ENCODE peak calls at places on chromosome 5, in seven cellular contexts. One of them, this sample, is unnamed.

GRCh38 chr5:124546643-124547042 is 199.8 kb downstream of the ZNF608 start:
- DNase-seq in coronary artery: no peak
- DNase-seq in IMR-90: peak; percentile 35
- DNase-seq in RWPE1: peak; percentile 32
- DNase-seq in lower lobe of right lung: no peak
- DNase-seq in ovary: no peak
- DNase-seq in adrenal gland: no peak
- DNase-seq in this sample: no peak

GRCh38 chr5:1005904-1006655 is 2.5 kb upstream of the NKD2 start:
- DNase-seq in adrenal gland: no peak
- DNase-seq in lower lobe of right lung: peak; percentile 32
- DNase-seq in ovary: peak; percentile 17
- DNase-seq in IMR-90: no peak
- DNase-seq in coronary artery: no peak
- DNase-seq in RWPE1: no peak
- DNase-seq in this sample: peak; percentile 2

GRCh38 chr5:97544279-97545077 is 361.4 kb upstream of the RIOK2 start:
- DNase-seq in coronary artery: no peak
- DNase-seq in adrenal gland: no peak
- DNase-seq in RWPE1: no peak
- DNase-seq in ovary: no peak
- DNase-seq in IMR-90: peak; percentile 37
- DNase-seq in lower lobe of right lung: no peak
- DNase-seq in this sample: no peak

GRCh38 chr5:177471610-177472356 is 1.7 kb downstream of the DBN1 start:
- DNase-seq in RWPE1: no peak
- DNase-seq in lower lobe of right lung: no peak
- DNase-seq in ovary: no peak
- DNase-seq in coronary artery: no peak
- DNase-seq in IMR-90: peak; percentile 65
- DNase-seq in adrenal gland: no peak
- DNase-seq in this sample: no peak

GRCh38 chr5:89213584-89213983 is 330.6 kb upstream of the MEF2C start:
- DNase-seq in RWPE1: no peak
- DNase-seq in IMR-90: peak; percentile 60
- DNase-seq in lower lobe of right lung: no peak
- DNase-seq in coronary artery: no peak
- DNase-seq in ovary: peak; percentile 29
- DNase-seq in adrenal gland: peak; percentile 21
- DNase-seq in this sample: no peak

GRCh38 chr5:7638456-7638855 is 212.5 kb downstream of the CFAP90 start:
- DNase-seq in adrenal gland: no peak
- DNase-seq in lower lobe of right lung: no peak
- DNase-seq in coronary artery: no peak
- DNase-seq in ovary: no peak
- DNase-seq in IMR-90: no peak
- DNase-seq in RWPE1: no peak
- DNase-seq in this sample: no peak

GRCh38 chr5:154159343-154159742 is 31.2 kb upstream of the GALNT10 start:
- DNase-seq in lower lobe of right lung: no peak
- DNase-seq in IMR-90: peak; percentile 42
- DNase-seq in ovary: no peak
- DNase-seq in RWPE1: no peak
- DNase-seq in adrenal gland: no peak
- DNase-seq in coronary artery: no peak
- DNase-seq in this sample: no peak

GRCh38 chr5:142815469-142815868 is 45.3 kb downstream of the ARHGAP26 start:
- DNase-seq in lower lobe of right lung: no peak
- DNase-seq in IMR-90: no peak
- DNase-seq in ovary: no peak
- DNase-seq in coronary artery: no peak
- DNase-seq in adrenal gland: no peak
- DNase-seq in RWPE1: no peak
- DNase-seq in this sample: no peak

GRCh38 chr5:115432691-115433090 is 111.9 kb downstream of the FEM1C start:
- DNase-seq in IMR-90: peak; percentile 61
- DNase-seq in lower lobe of right lung: no peak
- DNase-seq in ovary: no peak
- DNase-seq in RWPE1: no peak
- DNase-seq in adrenal gland: no peak
- DNase-seq in coronary artery: no peak
- DNase-seq in this sample: no peak

GRCh38 chr5:154190652-154191304 is at the start of gene GALNT10:
- DNase-seq in ovary: peak; percentile 79
- DNase-seq in RWPE1: peak; percentile 85
- DNase-seq in lower lobe of right lung: peak; percentile 80
- DNase-seq in adrenal gland: peak; percentile 71
- DNase-seq in coronary artery: no peak
- DNase-seq in IMR-90: peak; percentile 66
- DNase-seq in this sample: peak; percentile 72

GRCh38 chr5:132438931-132439330 is 51.6 kb downstream of the IRF1 start:
- DNase-seq in IMR-90: no peak
- DNase-seq in ovary: no peak
- DNase-seq in lower lobe of right lung: no peak
- DNase-seq in RWPE1: no peak
- DNase-seq in adrenal gland: peak; percentile 73
- DNase-seq in coronary artery: no peak
- DNase-seq in this sample: no peak

GRCh38 chr5:147773587-147773986 is 8.9 kb downstream of the JAKMIP2 start:
- DNase-seq in ovary: no peak
- DNase-seq in IMR-90: no peak
- DNase-seq in coronary artery: no peak
- DNase-seq in adrenal gland: no peak
- DNase-seq in RWPE1: no peak
- DNase-seq in lower lobe of right lung: no peak
- DNase-seq in this sample: no peak

GRCh38 chr5:83608122-83608521 is 112.5 kb downstream of the HAPLN1 start:
- DNase-seq in IMR-90: peak; percentile 40
- DNase-seq in ovary: peak; percentile 20
- DNase-seq in coronary artery: no peak
- DNase-seq in lower lobe of right lung: no peak
- DNase-seq in RWPE1: peak; percentile 68
- DNase-seq in adrenal gland: peak; percentile 49
- DNase-seq in this sample: peak; percentile 25

GRCh38 chr5:67426961-67427630 is 230.5 kb upstream of the CD180 start:
- DNase-seq in lower lobe of right lung: no peak
- DNase-seq in IMR-90: no peak
- DNase-seq in RWPE1: no peak
- DNase-seq in ovary: no peak
- DNase-seq in adrenal gland: no peak
- DNase-seq in coronary artery: no peak
- DNase-seq in this sample: no peak

DNA sequence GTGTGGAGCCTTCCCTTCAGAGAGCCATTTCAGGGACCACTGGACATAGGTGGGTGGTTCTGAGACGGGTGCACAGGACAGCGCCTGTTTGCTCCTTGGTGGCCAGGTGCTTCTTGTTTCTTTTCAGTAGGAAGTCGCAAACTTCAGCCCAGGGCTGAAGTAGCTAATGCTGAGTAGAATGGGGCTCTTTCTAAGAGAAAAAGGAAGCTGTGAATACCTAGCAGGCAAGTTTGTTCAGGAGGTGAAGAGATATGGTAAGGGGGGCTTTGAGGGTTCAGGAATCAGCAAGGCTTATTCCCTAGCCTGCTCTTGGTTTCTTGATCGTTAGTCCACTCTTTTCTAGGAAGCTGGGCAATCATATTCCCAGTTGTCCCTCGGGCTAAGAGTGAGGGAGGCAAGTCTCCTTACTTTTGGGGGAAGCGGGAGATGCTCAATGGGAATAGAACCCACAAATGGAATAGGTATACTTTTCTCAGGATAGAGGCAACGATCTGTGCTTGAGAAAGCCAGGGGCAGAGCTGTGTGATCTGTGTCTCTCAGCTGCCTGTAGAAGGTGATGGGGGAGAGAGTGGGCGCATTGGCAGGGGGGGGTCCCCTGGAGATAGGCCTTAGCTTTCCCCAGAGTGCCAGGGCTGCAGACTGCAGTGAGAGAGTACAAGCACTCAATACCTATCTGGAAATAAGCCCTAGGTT is 1.9 kb upstream of the PURA start:
- DNase-seq in coronary artery: no peak
- DNase-seq in adrenal gland: no peak
- DNase-seq in RWPE1: no peak
- DNase-seq in IMR-90: no peak
- DNase-seq in ovary: no peak
- DNase-seq in lower lobe of right lung: no peak
- DNase-seq in this sample: no peak
- H3K27ac ChIP-seq in coronary artery: peak overlapping the region; percentile 99
- H3K27ac ChIP-seq in adrenal gland: peak overlapping the region; percentile 99
- H3K27ac ChIP-seq in RWPE1: peak overlapping the region; percentile 95
- H3K27ac ChIP-seq in IMR-90: no peak overlapping the region
- H3K27ac ChIP-seq in ovary: peak overlapping the region; percentile 89
- H3K27ac ChIP-seq in lower lobe of right lung: no peak overlapping the region
- H3K27ac ChIP-seq in this sample: peak overlapping the region; percentile 94

GRCh38 chr5:181088289-181088688 is 42.7 kb downstream of the OR2V1 start:
- DNase-seq in RWPE1: peak; percentile 69
- DNase-seq in adrenal gland: no peak
- DNase-seq in coronary artery: no peak
- DNase-seq in ovary: no peak
- DNase-seq in lower lobe of right lung: no peak
- DNase-seq in IMR-90: no peak
- DNase-seq in this sample: no peak
- TF ChIP-seq CTCF in RWPE1: peak; percentile 27
- TF ChIP-seq CTCF in adrenal gland: no peak
- TF ChIP-seq CTCF in coronary artery: no peak
- TF ChIP-seq CTCF in ovary: no peak
- TF ChIP-seq CTCF in lower lobe of right lung: peak; percentile 23
- TF ChIP-seq CTCF in IMR-90: peak; percentile 21
- TF ChIP-seq CTCF in this sample: no peak

GRCh38 chr5:91849069-91849468 is 466.0 kb upstream of the ARRDC3 start:
- DNase-seq in lower lobe of right lung: no peak
- DNase-seq in adrenal gland: no peak
- DNase-seq in IMR-90: no peak
- DNase-seq in coronary artery: no peak
- DNase-seq in RWPE1: no peak
- DNase-seq in ovary: no peak
- DNase-seq in this sample: no peak
- H3K27ac ChIP-seq in lower lobe of right lung: no peak overlapping the region
- H3K27ac ChIP-seq in adrenal gland: no peak overlapping the region
- H3K27ac ChIP-seq in IMR-90: no peak overlapping the region
- H3K27ac ChIP-seq in coronary artery: no peak overlapping the region
- H3K27ac ChIP-seq in RWPE1: no peak overlapping the region
- H3K27ac ChIP-seq in ovary: no peak overlapping the region
- H3K27ac ChIP-seq in this sample: no peak overlapping the region

GRCh38 chr5:34452170-34452828 is 203.8 kb upstream of the RAI14 start:
- DNase-seq in ovary: no peak
- DNase-seq in coronary artery: no peak
- DNase-seq in lower lobe of right lung: no peak
- DNase-seq in IMR-90: peak; percentile 52
- DNase-seq in RWPE1: peak; percentile 29
- DNase-seq in adrenal gland: no peak
- DNase-seq in this sample: peak; percentile 9
- TF ChIP-seq CTCF in ovary: no peak
- TF ChIP-seq CTCF in coronary artery: no peak
- TF ChIP-seq CTCF in lower lobe of right lung: peak; percentile 24
- TF ChIP-seq CTCF in IMR-90: peak; percentile 68
- TF ChIP-seq CTCF in RWPE1: no peak
- TF ChIP-seq CTCF in adrenal gland: no peak
- TF ChIP-seq CTCF in this sample: peak; percentile 53

DNA sequence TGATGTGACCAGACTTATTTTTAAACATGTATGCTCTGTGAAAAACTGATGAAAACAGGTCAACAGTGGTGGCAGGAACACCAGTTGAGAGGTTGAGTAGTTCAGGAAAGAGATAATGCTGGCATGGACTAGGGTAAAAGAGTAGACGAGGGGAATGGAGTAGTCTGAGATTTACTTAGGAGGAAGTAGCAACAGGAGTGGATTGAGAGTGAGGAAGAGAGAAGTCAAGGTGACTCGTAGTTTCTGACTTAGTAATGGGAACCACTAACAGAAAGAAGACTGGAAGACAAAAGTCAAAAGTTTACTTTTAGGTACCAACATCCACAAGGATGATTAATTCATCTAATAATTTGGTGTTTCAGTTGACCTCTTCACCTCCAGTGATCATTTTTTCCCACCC is 3.6 kb downstream of the SRA1 start:
- DNase-seq in IMR-90: peak; percentile 40
- DNase-seq in ovary: no peak
- DNase-seq in RWPE1: no peak
- DNase-seq in adrenal gland: no peak
- DNase-seq in coronary artery: no peak
- DNase-seq in lower lobe of right lung: no peak
- DNase-seq in this sample: no peak
- H3K27ac ChIP-seq in IMR-90: no peak overlapping the region
- H3K27ac ChIP-seq in ovary: no peak overlapping the region
- H3K27ac ChIP-seq in RWPE1: no peak overlapping the region
- H3K27ac ChIP-seq in adrenal gland: peak overlapping the region; percentile 94
- H3K27ac ChIP-seq in coronary artery: no peak overlapping the region
- H3K27ac ChIP-seq in lower lobe of right lung: no peak overlapping the region
- H3K27ac ChIP-seq in this sample: no peak overlapping the region

GRCh38 chr5:72245517-72246238 is 74.4 kb downstream of the MRPS27 start:
- DNase-seq in adrenal gland: no peak
- DNase-seq in IMR-90: no peak
- DNase-seq in coronary artery: no peak
- DNase-seq in ovary: no peak
- DNase-seq in lower lobe of right lung: no peak
- DNase-seq in RWPE1: no peak
- DNase-seq in this sample: no peak

GRCh38 chr5:72246239-72246580 is 73.8 kb downstream of the MRPS27 start:
- DNase-seq in IMR-90: no peak
- DNase-seq in lower lobe of right lung: no peak
- DNase-seq in coronary artery: no peak
- DNase-seq in ovary: no peak
- DNase-seq in adrenal gland: no peak
- DNase-seq in RWPE1: no peak
- DNase-seq in this sample: no peak

GRCh38 chr5:72243706-72244105 is 76.3 kb downstream of the MRPS27 start:
- DNase-seq in coronary artery: no peak
- DNase-seq in IMR-90: no peak
- DNase-seq in ovary: no peak
- DNase-seq in adrenal gland: no peak
- DNase-seq in lower lobe of right lung: no peak
- DNase-seq in RWPE1: no peak
- DNase-seq in this sample: no peak

GRCh38 chr5:72242796-72243475 is 77.1 kb downstream of the MRPS27 start:
- DNase-seq in coronary artery: no peak
- DNase-seq in adrenal gland: no peak
- DNase-seq in IMR-90: no peak
- DNase-seq in RWPE1: no peak
- DNase-seq in lower lobe of right lung: no peak
- DNase-seq in ovary: no peak
- DNase-seq in this sample: no peak

DNA sequence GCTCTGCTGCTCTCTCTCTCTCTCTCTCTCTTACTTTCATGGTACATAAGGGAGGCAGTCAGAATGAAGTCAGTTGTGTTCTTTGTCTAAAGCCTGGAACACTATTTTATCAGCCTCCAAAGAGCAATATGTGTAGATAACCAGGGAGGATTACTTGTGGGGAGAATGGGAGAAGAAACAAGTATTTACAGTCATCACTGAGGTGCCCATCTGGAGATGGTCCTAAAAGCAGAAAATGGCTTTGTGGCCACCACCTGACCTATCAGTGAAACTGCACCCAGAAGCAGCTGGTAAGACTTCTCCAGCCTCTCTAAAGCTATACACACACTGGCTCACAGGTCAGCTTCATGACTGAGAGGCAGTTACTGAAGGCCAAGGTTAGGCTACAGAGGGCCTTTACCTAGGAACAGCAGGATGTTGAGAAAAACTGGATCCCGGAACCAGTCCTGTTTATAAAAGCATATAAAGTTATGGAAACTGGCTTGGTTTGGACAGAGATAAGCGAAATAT is 75.1 kb downstream of the MRPS27 start:
- DNase-seq in ovary: no peak
- DNase-seq in lower lobe of right lung: no peak
- DNase-seq in adrenal gland: peak; percentile 58
- DNase-seq in IMR-90: peak; percentile 61
- DNase-seq in coronary artery: no peak
- DNase-seq in RWPE1: peak; percentile 16
- DNase-seq in this sample: peak; percentile 27
- TF ChIP-seq CTCF in ovary: no peak
- TF ChIP-seq CTCF in lower lobe of right lung: no peak
- TF ChIP-seq CTCF in adrenal gland: peak; percentile 32
- TF ChIP-seq CTCF in IMR-90: peak; percentile 47
- TF ChIP-seq CTCF in coronary artery: no peak
- TF ChIP-seq CTCF in RWPE1: peak; percentile 32
- TF ChIP-seq CTCF in this sample: peak; percentile 32